ENCODE peak calls at places on chromosome 14, in ten cellular contexts. Z, D, L, N, F, G, U, A, H and Q are unnamed samples.

GRCh38 chr14:104201063-104201462 is 62.7 kb downstream of the KIF26A start:
- DNase-seq in Z (no peak), D (no peak), L (no peak), N (peak), F (no peak), G (no peak), U (peak), A (no peak), H (no peak), Q (no peak)

GRCh38 chr14:96567289-96567899 is 65.2 kb downstream of the PAPOLA start:
- DNase-seq in Z (peak), D (no peak), L (no peak), N (peak), F (no peak), G (no peak), U (peak), A (peak), H (peak), Q (peak)

GRCh38 chr14:102345232-102345631 is 17.5 kb downstream of the CINP start:
- DNase-seq in Z (no peak), D (no peak), L (no peak), N (no peak), F (no peak), G (no peak), U (no peak), A (no peak), H (no peak), Q (no peak)

GRCh38 chr14:42140831-42141279 is 534.2 kb downstream of the LRFN5 start:
- DNase-seq in Z (peak), D (no peak), L (no peak), N (no peak), F (no peak), G (no peak), U (peak), A (no peak), H (no peak), Q (no peak)

GRCh38 chr14:80942158-80942738 is 710 bp upstream of the CEP128 start:
- DNase-seq in Z (no peak), D (no peak), L (no peak), N (no peak), F (no peak), G (no peak), U (no peak), A (no peak), H (no peak), Q (no peak)

GRCh38 chr14:28382460-28383220 is 383.9 kb upstream of the FOXG1 start:
- DNase-seq in Z (no peak), D (peak), L (no peak), N (no peak), F (no peak), G (no peak), U (no peak), A (no peak), H (no peak), Q (peak)

GRCh38 chr14:99517643-99518381 is 36.6 kb downstream of the CCNK start:
- DNase-seq in Z (no peak), D (no peak), L (no peak), N (no peak), F (no peak), G (no peak), U (no peak), A (no peak), H (no peak), Q (no peak)

GRCh38 chr14:68268197-68268596 is 448.6 kb downstream of the RAD51B start:
- DNase-seq in Z (no peak), D (no peak), L (no peak), N (no peak), F (no peak), G (no peak), U (no peak), A (no peak), H (peak), Q (no peak)

GRCh38 chr14:57732886-57733285 is 133.0 kb downstream of the SLC35F4 start:
- DNase-seq in Z (no peak), D (no peak), L (no peak), N (no peak), F (no peak), G (peak), U (peak), A (no peak), H (no peak), Q (no peak)

GRCh38 chr14:102111101-102111500 is 24.3 kb upstream of the HSP90AA1 start:
- DNase-seq in Z (no peak), D (no peak), L (no peak), N (no peak), F (no peak), G (no peak), U (no peak), A (no peak), H (no peak), Q (no peak)

GRCh38 chr14:57212919-57213318 is 55.8 kb downstream of the EXOC5 start:
- DNase-seq in Z (no peak), D (no peak), L (no peak), N (no peak), F (no peak), G (no peak), U (no peak), A (no peak), H (no peak), Q (no peak)

GRCh38 chr14:21308132-21308478 is 28.2 kb downstream of the RPGRIP1 start:
- DNase-seq in Z (no peak), D (no peak), L (no peak), N (no peak), F (peak), G (no peak), U (peak), A (no peak), H (no peak), Q (no peak)

GRCh38 chr14:55814064-55814463 is 234.1 kb downstream of the KTN1 start:
- DNase-seq in Z (no peak), D (no peak), L (no peak), N (no peak), F (no peak), G (no peak), U (no peak), A (no peak), H (no peak), Q (no peak)

GRCh38 chr14:27134200-27134599 is 536.4 kb upstream of the NOVA1 start:
- DNase-seq in Z (no peak), D (no peak), L (no peak), N (no peak), F (no peak), G (no peak), U (no peak), A (no peak), H (no peak), Q (no peak)

GRCh38 chr14:96108061-96108795 is 69.1 kb downstream of the C14orf132 start:
- DNase-seq in Z (no peak), D (no peak), L (no peak), N (no peak), F (no peak), G (no peak), U (no peak), A (no peak), H (no peak), Q (no peak)